ENCODE peak calls at places on chromosomes 16 and 17, in six cellular contexts. S is MM.1S, M is A549, R is HCT116, Y is neuronal stem cell, K is right cardiac atrium. V is an unnamed sample.

GRCh38 chr16:3020604-3021448 is 658 bp downstream of the TNFRSF12A start:
- DNase-seq in M (peak; percentile 81), R (peak; percentile 66), K (peak; percentile 84), Y (peak; percentile 64), S (peak; percentile 11), V (peak; percentile 96)

GRCh38 chr16:47260496-47260895 is 116.8 kb upstream of the NETO2 start:
- DNase-seq in R (no peak), S (no peak), Y (no peak), K (no peak), M (no peak), V (no peak)

GRCh38 chr16:24729967-24730815 is 740 bp downstream of the TNRC6A start:
- DNase-seq in Y (peak; percentile 20), S (peak; percentile 19), R (no peak), K (peak; percentile 69), M (peak; percentile 44), V (no peak)

GRCh38 chr16:4089811-4090293 is 26.4 kb downstream of the ADCY9 start:
- DNase-seq in R (no peak), S (no peak), Y (no peak), M (no peak), K (no peak), V (no peak)

GRCh38 chr16:1530349-1530882 is 3.0 kb upstream of the TMEM204 start:
- DNase-seq in Y (no peak), R (no peak), S (no peak), M (no peak), K (peak; percentile 52), V (no peak)

GRCh38 chr17:78263736-78264340 is 32.4 kb downstream of the TMEM235 start:
- DNase-seq in K (no peak), S (no peak), M (no peak), R (no peak), Y (no peak), V (no peak)

GRCh38 chr17:14014647-14015046 is 54.7 kb upstream of the COX10 start:
- DNase-seq in K (no peak), Y (no peak), R (no peak), S (no peak), M (no peak), V (no peak)

GRCh38 chr17:58319181-58320162 is 9.1 kb downstream of the TSPOAP1 start:
- DNase-seq in Y (no peak), R (no peak), S (no peak), M (no peak), K (peak; percentile 11), V (no peak)

GRCh38 chr17:68396226-68396780 is 61.0 kb downstream of the WIPI1 start:
- DNase-seq in R (no peak), K (no peak), S (no peak), Y (no peak), M (no peak), V (peak; percentile 8)

GRCh38 chr17:34741967-34742366 is 162.6 kb downstream of the TMEM132E start:
- DNase-seq in R (no peak), Y (no peak), S (no peak), K (no peak), M (no peak), V (peak; percentile 36)

GRCh38 chr17:71180801-71181385 is 939.9 kb upstream of the SOX9 start:
- DNase-seq in K (peak; percentile 45), R (no peak), Y (no peak), M (no peak), S (no peak), V (no peak)

GRCh38 chr17:80877829-80878303 is 113.8 kb upstream of the CHMP6 start:
- DNase-seq in K (peak; percentile 9), Y (no peak), R (no peak), S (no peak), M (no peak), V (no peak)

GRCh38 chr16:48164907-48165715 is 9.3 kb upstream of the ABCC12 start:
- DNase-seq in K (peak; percentile 82), R (peak; percentile 59), M (peak; percentile 82), S (peak; percentile 55), Y (peak; percentile 77), V (peak; percentile 87)

GRCh38 chr17:19410875-19411291 is at the start of gene RNF112:
- DNase-seq in K (peak; percentile 84), R (no peak), Y (no peak), M (no peak), S (no peak), V (no peak)

GRCh38 chr16:4611337-4612023 is 3.2 kb downstream of the UBALD1 start:
- DNase-seq in R (no peak), Y (no peak), M (no peak), K (peak; percentile 56), S (no peak), V (no peak)

GRCh38 chr16:1082266-1082951 is 9.9 kb downstream of the SSTR5 start:
- DNase-seq in R (no peak), K (no peak), S (no peak), Y (no peak), M (no peak), V (no peak)

GRCh38 chr17:12388206-12388605 is 277.5 kb upstream of the MYOCD start:
- DNase-seq in K (no peak), Y (no peak), R (no peak), S (no peak), M (no peak), V (no peak)

GRCh38 chr16:2533912-2534311 is 2.7 kb upstream of the CEMP1 start:
- DNase-seq in Y (no peak), R (no peak), M (no peak), S (no peak), K (no peak), V (no peak)

DNA sequence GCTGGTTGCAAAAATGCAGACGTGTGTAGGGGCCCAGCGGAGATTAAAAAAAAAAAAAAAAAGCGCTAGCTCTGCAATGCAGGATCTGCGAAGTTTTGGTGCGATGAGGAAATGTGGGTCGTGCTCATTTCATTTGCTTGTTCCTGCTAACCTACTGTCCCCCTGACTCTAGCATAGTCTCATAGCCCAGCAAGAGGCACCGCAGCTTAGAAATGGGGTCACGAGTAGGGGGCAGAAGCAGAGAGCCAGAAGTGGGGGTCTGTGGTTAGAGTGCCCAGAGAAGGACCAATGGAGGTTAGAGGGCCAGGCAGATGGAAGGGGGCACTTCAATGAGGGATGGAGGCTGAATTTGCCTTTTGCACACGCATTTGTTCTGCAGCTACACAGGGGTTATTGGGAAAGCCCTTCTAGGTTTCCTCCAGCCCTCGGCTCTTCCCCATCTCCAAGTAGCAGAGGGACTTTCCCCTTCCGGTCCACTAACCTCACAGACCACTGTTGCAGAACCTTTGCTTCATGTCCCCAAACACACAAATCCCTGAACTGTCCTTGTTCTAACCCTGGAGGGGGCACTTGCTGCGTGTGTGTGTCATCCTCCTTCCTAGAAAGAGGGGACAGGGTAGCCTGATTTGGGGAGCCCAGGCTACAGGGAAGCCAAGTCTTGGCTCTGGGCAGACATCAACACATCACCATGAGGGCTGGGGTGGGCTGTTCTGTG is 7.0 kb upstream of the NR1D1 start:
- DNase-seq in K (no peak), M (no peak), R (no peak), Y (no peak), S (no peak), V (peak; percentile 50)
- H3K4me1 ChIP-seq in K (peaks cover 31% of the 10 kb centered on the region), M (peaks cover 65% of the 10 kb centered on the region), R (peaks cover 62% of the 10 kb centered on the region), Y (peaks cover 66% of the 10 kb centered on the region), S (peaks cover 53% of the 10 kb centered on the region), V (peaks cover 27% of the 10 kb centered on the region)

GRCh38 chr17:31594416-31594815 is 202.9 kb downstream of the RAB11FIP4 start:
- DNase-seq in R (no peak), Y (no peak), S (no peak), M (no peak), K (no peak), V (no peak)
- H3K4me1 ChIP-seq in R (peaks cover 11% of the 10 kb centered on the region), Y (no peaks in the 10 kb centered on the region), S (peaks cover 10% of the 10 kb centered on the region), M (peaks cover 34% of the 10 kb centered on the region), K (peaks cover 8% of the 10 kb centered on the region), V (no peaks in the 10 kb centered on the region)

DNA sequence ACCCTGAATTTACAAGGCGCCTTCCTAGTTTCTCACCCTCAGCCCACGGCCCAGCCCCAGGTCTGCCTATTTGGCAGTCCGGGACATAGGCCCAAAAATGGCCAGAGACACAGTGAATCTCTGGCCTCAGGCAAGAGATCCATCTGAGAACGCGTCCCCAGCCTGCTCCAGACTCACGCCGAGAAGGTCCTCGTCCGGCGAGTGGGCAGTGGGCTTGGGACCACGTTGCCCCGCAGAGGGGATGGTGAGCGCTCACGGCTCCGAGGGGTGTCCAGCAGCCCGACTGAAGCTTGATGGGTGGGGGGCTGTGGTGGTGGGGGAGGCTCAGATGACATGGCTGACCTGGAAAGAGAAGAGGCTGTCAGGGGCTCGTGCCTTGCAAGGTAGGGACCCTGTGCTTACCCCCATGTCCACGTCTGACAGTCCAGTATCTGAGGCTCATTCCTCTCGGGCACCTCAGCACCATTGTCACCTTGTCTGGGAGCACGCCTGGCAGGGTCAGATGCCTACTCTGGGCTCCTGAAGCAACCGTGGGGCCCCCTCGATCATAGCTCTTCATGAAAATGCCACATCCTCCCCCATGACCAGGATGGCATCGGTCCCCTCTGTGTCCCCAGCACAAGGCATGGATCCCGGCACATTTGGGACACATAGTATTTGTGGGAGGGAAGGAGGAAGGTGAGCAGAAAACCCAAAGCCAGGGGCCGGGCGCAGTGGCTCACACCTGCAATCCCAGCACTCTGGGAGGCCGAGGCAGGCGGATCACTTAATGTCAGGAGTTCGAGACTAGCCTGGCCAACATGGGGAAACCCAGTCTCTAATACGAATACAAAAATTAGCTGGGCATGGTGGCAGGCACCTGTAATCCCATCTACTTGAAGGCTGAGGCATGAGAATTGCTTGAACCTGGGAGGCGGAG is 9.6 kb downstream of the CARHSP1 start:
- DNase-seq in R (no peak), Y (no peak), K (peak; percentile 31), M (no peak), S (no peak), V (no peak)
- H3K4me1 ChIP-seq in R (peaks cover 16% of the 10 kb centered on the region), Y (peaks cover 7% of the 10 kb centered on the region), K (peaks cover 18% of the 10 kb centered on the region), M (peaks cover 46% of the 10 kb centered on the region), S (no peaks in the 10 kb centered on the region), V (peaks cover 8% of the 10 kb centered on the region)

GRCh38 chr16:87964049-87964448 is 12.8 kb downstream of the BANP start:
- DNase-seq in M (no peak), Y (no peak), S (no peak), K (no peak), R (no peak), V (no peak)

GRCh38 chr16:87965973-87966667 is 14.9 kb downstream of the BANP start:
- DNase-seq in M (no peak), S (no peak), K (no peak), Y (no peak), R (no peak), V (no peak)

GRCh38 chr16:87960851-87961250 is 9.6 kb downstream of the BANP start:
- DNase-seq in S (no peak), R (no peak), M (no peak), K (no peak), Y (no peak), V (no peak)

GRCh38 chr16:87965417-87965816 is 14.2 kb downstream of the BANP start:
- DNase-seq in S (no peak), M (no peak), K (no peak), R (no peak), Y (no peak), V (peak; percentile 50)

GRCh38 chr16:87963400-87963799 is 12.2 kb downstream of the BANP start:
- DNase-seq in R (no peak), M (no peak), K (no peak), Y (no peak), S (no peak), V (no peak)
- H3K4me1 ChIP-seq in R (no peaks in the 10 kb centered on the region), M (no peaks in the 10 kb centered on the region), K (peaks cover 9% of the 10 kb centered on the region), Y (no peaks in the 10 kb centered on the region), S (no peaks in the 10 kb centered on the region), V (no peaks in the 10 kb centered on the region)